ENCODE peak calls at places on chromosomes 6 and 20, in four cellular contexts. One of them, this sample, is unnamed.

GRCh38 chr6:170175644-170176620 is 114.9 kb downstream of the DLL1 start:
- DNase-seq in CD8-positive, alpha-beta T cell: peak
- DNase-seq in SK-N-SH: peak
- DNase-seq in uterus: peak
- DNase-seq in this sample: no peak

GRCh38 chr6:152587473-152587872 is 49.7 kb downstream of the SYNE1 start:
- DNase-seq in CD8-positive, alpha-beta T cell: no peak
- DNase-seq in SK-N-SH: no peak
- DNase-seq in uterus: no peak
- DNase-seq in this sample: no peak

GRCh38 chr20:50040432-50041237 is 57.9 kb downstream of the SNAI1 start:
- DNase-seq in CD8-positive, alpha-beta T cell: no peak
- DNase-seq in SK-N-SH: no peak
- DNase-seq in uterus: no peak
- DNase-seq in this sample: no peak

GRCh38 chr6:56570434-56571359 is 72.0 kb downstream of the DST start:
- DNase-seq in CD8-positive, alpha-beta T cell: no peak
- DNase-seq in SK-N-SH: peak
- DNase-seq in uterus: no peak
- DNase-seq in this sample: no peak

GRCh38 chr6:110285306-110286060 is 72.7 kb downstream of the METTL24 start:
- DNase-seq in CD8-positive, alpha-beta T cell: no peak
- DNase-seq in SK-N-SH: no peak
- DNase-seq in uterus: no peak
- DNase-seq in this sample: no peak

GRCh38 chr6:166112580-166112979 is 55.1 kb downstream of the TBXT start:
- DNase-seq in CD8-positive, alpha-beta T cell: no peak
- DNase-seq in SK-N-SH: no peak
- DNase-seq in uterus: no peak
- DNase-seq in this sample: no peak

GRCh38 chr6:45478235-45478634 is 100.5 kb upstream of the SUPT3H start:
- DNase-seq in CD8-positive, alpha-beta T cell: no peak
- DNase-seq in SK-N-SH: no peak
- DNase-seq in uterus: no peak
- DNase-seq in this sample: no peak

GRCh38 chr6:160215232-160215631 is 43.4 kb downstream of the SLC22A2 start:
- DNase-seq in CD8-positive, alpha-beta T cell: no peak
- DNase-seq in SK-N-SH: no peak
- DNase-seq in uterus: no peak
- DNase-seq in this sample: no peak

GRCh38 chr20:48284837-48285236 is 499.6 kb upstream of the SULF2 start:
- DNase-seq in CD8-positive, alpha-beta T cell: no peak
- DNase-seq in SK-N-SH: no peak
- DNase-seq in uterus: no peak
- DNase-seq in this sample: no peak

GRCh38 chr20:52150440-52151258 is 40.9 kb downstream of the ZFP64 start:
- DNase-seq in CD8-positive, alpha-beta T cell: peak
- DNase-seq in SK-N-SH: peak
- DNase-seq in uterus: no peak
- DNase-seq in this sample: no peak

GRCh38 chr6:50889492-50889891 is 70.8 kb downstream of the TFAP2B start:
- DNase-seq in CD8-positive, alpha-beta T cell: no peak
- DNase-seq in SK-N-SH: no peak
- DNase-seq in uterus: no peak
- DNase-seq in this sample: no peak

GRCh38 chr20:63533871-63534393 is 3.2 kb downstream of the PTK6 start:
- DNase-seq in CD8-positive, alpha-beta T cell: no peak
- DNase-seq in SK-N-SH: peak
- DNase-seq in uterus: no peak
- DNase-seq in this sample: peak

GRCh38 chr6:114288696-114289095 is 54.1 kb downstream of the HS3ST5 start:
- DNase-seq in CD8-positive, alpha-beta T cell: no peak
- DNase-seq in SK-N-SH: no peak
- DNase-seq in uterus: no peak
- DNase-seq in this sample: no peak

GRCh38 chr6:30533460-30534294 is 22.6 kb downstream of the GNL1 start:
- DNase-seq in CD8-positive, alpha-beta T cell: no peak
- DNase-seq in SK-N-SH: no peak
- DNase-seq in uterus: no peak
- DNase-seq in this sample: no peak

GRCh38 chr6:167760979-167761793 is 65.5 kb upstream of the AFDN start:
- DNase-seq in CD8-positive, alpha-beta T cell: no peak
- DNase-seq in SK-N-SH: no peak
- DNase-seq in uterus: peak
- DNase-seq in this sample: peak

GRCh38 chr6:169380493-169380892 is 126.8 kb upstream of the THBS2 start:
- DNase-seq in CD8-positive, alpha-beta T cell: no peak
- DNase-seq in SK-N-SH: no peak
- DNase-seq in uterus: no peak
- DNase-seq in this sample: no peak

GRCh38 chr6:44228836-44229235 is 5.4 kb downstream of the SLC29A1 start:
- DNase-seq in CD8-positive, alpha-beta T cell: no peak
- DNase-seq in SK-N-SH: no peak
- DNase-seq in uterus: no peak
- DNase-seq in this sample: no peak

GRCh38 chr6:41671376-41671775 is 33.1 kb downstream of the MDFI start:
- DNase-seq in CD8-positive, alpha-beta T cell: no peak
- DNase-seq in SK-N-SH: no peak
- DNase-seq in uterus: no peak
- DNase-seq in this sample: peak

GRCh38 chr20:37417857-37418501 is 72.0 kb downstream of the SRC start:
- DNase-seq in CD8-positive, alpha-beta T cell: no peak
- DNase-seq in SK-N-SH: no peak
- DNase-seq in uterus: no peak
- DNase-seq in this sample: no peak

GRCh38 chr6:90098025-90098474 is 198.6 kb downstream of the BACH2 start:
- DNase-seq in CD8-positive, alpha-beta T cell: peak
- DNase-seq in SK-N-SH: no peak
- DNase-seq in uterus: peak
- DNase-seq in this sample: peak

GRCh38 chr6:102732908-102733307 is 1339.4 kb downstream of the GRIK2 start:
- DNase-seq in CD8-positive, alpha-beta T cell: no peak
- DNase-seq in SK-N-SH: no peak
- DNase-seq in uterus: no peak
- DNase-seq in this sample: no peak

GRCh38 chr6:44742201-44742600 is 354.7 kb downstream of the CDC5L start:
- DNase-seq in CD8-positive, alpha-beta T cell: no peak
- DNase-seq in SK-N-SH: no peak
- DNase-seq in uterus: no peak
- DNase-seq in this sample: no peak

GRCh38 chr20:64104667-64105451 is 2.5 kb downstream of the NPBWR2 start:
- DNase-seq in CD8-positive, alpha-beta T cell: peak
- DNase-seq in SK-N-SH: no peak
- DNase-seq in uterus: no peak
- DNase-seq in this sample: peak

GRCh38 chr6:44238687-44239350 is 8.1 kb upstream of the HSP90AB1 start:
- DNase-seq in CD8-positive, alpha-beta T cell: no peak
- DNase-seq in SK-N-SH: no peak
- DNase-seq in uterus: no peak
- DNase-seq in this sample: no peak

GRCh38 chr6:1063671-1064355 is 248.1 kb upstream of the FOXQ1 start:
- DNase-seq in CD8-positive, alpha-beta T cell: no peak
- DNase-seq in SK-N-SH: no peak
- DNase-seq in uterus: no peak
- DNase-seq in this sample: no peak

GRCh38 chr6:13765570-13765969 is 48.8 kb downstream of the MCUR1 start:
- DNase-seq in CD8-positive, alpha-beta T cell: no peak
- DNase-seq in SK-N-SH: no peak
- DNase-seq in uterus: no peak
- DNase-seq in this sample: no peak

GRCh38 chr6:161139766-161140553 is 133.9 kb downstream of the AGPAT4 start:
- DNase-seq in CD8-positive, alpha-beta T cell: no peak
- DNase-seq in SK-N-SH: no peak
- DNase-seq in uterus: peak
- DNase-seq in this sample: no peak

GRCh38 chr6:3753228-3753795 is 1.8 kb upstream of the PXDC1 start:
- DNase-seq in CD8-positive, alpha-beta T cell: no peak
- DNase-seq in SK-N-SH: no peak
- DNase-seq in uterus: no peak
- DNase-seq in this sample: no peak

GRCh38 chr6:3752538-3753227 is 1.2 kb upstream of the PXDC1 start:
- DNase-seq in CD8-positive, alpha-beta T cell: no peak
- DNase-seq in SK-N-SH: peak
- DNase-seq in uterus: peak
- DNase-seq in this sample: no peak

GRCh38 chr6:3751019-3751729 is at the start of gene PXDC1:
- DNase-seq in CD8-positive, alpha-beta T cell: peak
- DNase-seq in SK-N-SH: no peak
- DNase-seq in uterus: no peak
- DNase-seq in this sample: no peak

GRCh38 chr6:3750324-3751018 is 1.0 kb downstream of the PXDC1 start:
- DNase-seq in CD8-positive, alpha-beta T cell: no peak
- DNase-seq in SK-N-SH: peak
- DNase-seq in uterus: peak
- DNase-seq in this sample: no peak

GRCh38 chr6:3751730-3752537 is 421 bp upstream of the PXDC1 start:
- DNase-seq in CD8-positive, alpha-beta T cell: peak
- DNase-seq in SK-N-SH: peak
- DNase-seq in uterus: peak
- DNase-seq in this sample: peak
- TF ChIP-seq CTCF in CD8-positive, alpha-beta T cell: peak
- TF ChIP-seq CTCF in SK-N-SH: peak
- TF ChIP-seq CTCF in uterus: peak
- TF ChIP-seq CTCF in this sample: peak

DNA sequence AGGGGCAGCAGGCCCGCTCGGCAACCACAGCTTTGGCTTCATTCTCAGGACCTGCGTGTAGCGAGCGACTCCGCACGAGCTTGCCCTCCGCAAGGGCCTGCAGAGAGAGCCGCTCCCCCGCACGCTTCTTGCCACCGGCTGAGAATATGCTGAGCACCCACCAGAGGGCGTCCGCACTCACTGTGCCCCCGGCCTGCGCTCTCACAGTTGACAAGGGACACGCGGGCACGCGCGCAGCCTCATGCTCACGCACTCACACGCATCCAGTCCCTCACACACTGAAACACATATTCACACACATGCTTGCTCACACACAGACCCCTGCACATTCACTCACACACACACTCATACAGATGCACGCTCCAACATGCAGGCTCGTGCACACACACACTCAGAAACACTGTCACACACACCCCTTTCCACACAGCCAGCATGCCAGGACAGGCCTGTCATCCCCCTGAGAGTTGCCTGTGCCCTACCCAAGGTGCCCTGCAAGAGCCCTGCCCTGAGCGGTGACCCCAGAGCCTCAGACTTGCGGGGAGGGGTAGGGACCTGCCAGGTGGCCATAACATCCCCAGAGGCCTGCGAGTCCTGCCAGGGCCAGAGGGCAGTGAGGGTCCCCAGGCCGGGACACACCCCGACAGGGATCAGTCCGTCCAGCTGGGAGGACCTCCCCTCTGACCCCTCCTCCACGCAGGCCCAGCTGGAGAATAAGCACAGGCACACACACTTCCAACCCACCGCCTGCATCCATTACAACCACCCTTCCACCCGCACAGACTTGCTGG is 174.1 kb downstream of the BMP7 start:
- DNase-seq in CD8-positive, alpha-beta T cell: peak
- DNase-seq in SK-N-SH: peak
- DNase-seq in uterus: no peak
- DNase-seq in this sample: no peak
- TF ChIP-seq CTCF in CD8-positive, alpha-beta T cell: peak
- TF ChIP-seq CTCF in SK-N-SH: peak
- TF ChIP-seq CTCF in uterus: peak
- TF ChIP-seq CTCF in this sample: peak

GRCh38 chr20:44003609-44004008 is 89.0 kb downstream of the TOX2 start:
- DNase-seq in CD8-positive, alpha-beta T cell: no peak
- DNase-seq in SK-N-SH: no peak
- DNase-seq in uterus: no peak
- DNase-seq in this sample: no peak

GRCh38 chr20:44005661-44006060 is 91.0 kb downstream of the TOX2 start:
- DNase-seq in CD8-positive, alpha-beta T cell: no peak
- DNase-seq in SK-N-SH: no peak
- DNase-seq in uterus: no peak
- DNase-seq in this sample: no peak

GRCh38 chr20:44002861-44003260 is 88.2 kb downstream of the TOX2 start:
- DNase-seq in CD8-positive, alpha-beta T cell: no peak
- DNase-seq in SK-N-SH: no peak
- DNase-seq in uterus: no peak
- DNase-seq in this sample: no peak

GRCh38 chr20:44006126-44006525 is 91.5 kb downstream of the TOX2 start:
- DNase-seq in CD8-positive, alpha-beta T cell: no peak
- DNase-seq in SK-N-SH: no peak
- DNase-seq in uterus: no peak
- DNase-seq in this sample: no peak

GRCh38 chr20:44004306-44004915 is 89.8 kb downstream of the TOX2 start:
- DNase-seq in CD8-positive, alpha-beta T cell: no peak
- DNase-seq in SK-N-SH: no peak
- DNase-seq in uterus: no peak
- DNase-seq in this sample: no peak
- TF ChIP-seq CTCF in CD8-positive, alpha-beta T cell: no peak
- TF ChIP-seq CTCF in SK-N-SH: no peak
- TF ChIP-seq CTCF in uterus: no peak
- TF ChIP-seq CTCF in this sample: no peak

DNA sequence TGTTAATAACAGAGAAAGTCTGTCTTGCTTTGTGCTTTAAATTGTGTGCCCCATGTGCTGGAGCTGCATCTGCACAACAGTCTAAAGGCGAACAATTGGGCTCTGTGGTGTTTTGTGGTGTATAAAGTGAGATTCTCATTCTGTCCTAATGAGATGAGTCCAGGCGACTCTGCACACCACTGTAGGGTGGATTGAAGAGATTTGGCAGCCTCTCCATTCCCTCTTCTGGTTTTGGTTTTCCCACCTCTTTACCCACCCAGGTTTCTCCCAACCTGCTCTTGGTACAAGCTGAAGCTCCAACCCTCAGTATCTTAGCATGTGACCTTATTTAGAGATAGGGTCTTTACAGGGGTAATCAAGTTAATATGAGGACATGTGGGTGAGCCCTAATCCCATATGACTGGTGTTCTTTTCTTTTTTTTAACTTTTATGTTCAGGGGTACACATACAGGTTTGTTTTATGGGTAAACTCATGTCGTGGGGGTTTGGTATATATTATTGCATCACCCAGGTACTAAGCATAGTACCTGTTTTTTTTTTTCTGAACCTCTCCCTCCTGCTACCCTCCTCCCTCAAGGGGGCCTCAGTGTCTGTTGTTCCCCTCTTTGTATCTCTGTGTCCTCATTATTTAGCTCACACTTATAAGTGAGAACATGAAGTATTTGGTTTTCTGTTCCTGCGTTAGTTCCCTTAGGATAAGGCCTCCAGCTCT is 217.6 kb upstream of the DTNBP1 start:
- DNase-seq in CD8-positive, alpha-beta T cell: no peak
- DNase-seq in SK-N-SH: no peak
- DNase-seq in uterus: no peak
- DNase-seq in this sample: no peak
- TF ChIP-seq CTCF in CD8-positive, alpha-beta T cell: no peak
- TF ChIP-seq CTCF in SK-N-SH: no peak
- TF ChIP-seq CTCF in uterus: no peak
- TF ChIP-seq CTCF in this sample: no peak